ENCODE peak calls at places on chromosomes 4 and X, in ten cellular contexts. One of them, this sample, is unnamed.

GRCh38 chr4:21768349-21769310 is 179.9 kb downstream of the KCNIP4 start:
- DNase-seq in foreskin fibroblast: peak; percentile 26
- DNase-seq in NCI-H2081 treated with DMSO at 0.1 percent for 48 hours: peak; percentile 42
- DNase-seq in NCI-H524 treated with DMSO at 0.1 percent for 48 hours: peak; percentile 41
- DNase-seq in activated CD4-positive, alpha-beta T cell treated with anti-CD3 and anti-CD28 coated beads for 24 hours: no peak
- DNase-seq in GM12891: no peak
- DNase-seq in lower lobe of right lung: no peak
- DNase-seq in SHP77 treated with DMSO at 0.1 percent for 48 hours: no peak
- DNase-seq in cardiac muscle cell: peak; percentile 73
- DNase-seq in ELF-1: peak; percentile 5
- DNase-seq in this sample: no peak

GRCh38 chrX:22634751-22635150 is 362.0 kb downstream of the CBLL2 start:
- DNase-seq in NCI-H2081 treated with DMSO at 0.1 percent for 48 hours: no peak
- DNase-seq in NCI-H524 treated with DMSO at 0.1 percent for 48 hours: no peak
- DNase-seq in SHP77 treated with DMSO at 0.1 percent for 48 hours: no peak
- DNase-seq in foreskin fibroblast: no peak
- DNase-seq in cardiac muscle cell: peak; percentile 39
- DNase-seq in lower lobe of right lung: no peak
- DNase-seq in GM12891: no peak
- DNase-seq in activated CD4-positive, alpha-beta T cell treated with anti-CD3 and anti-CD28 coated beads for 24 hours: no peak
- DNase-seq in ELF-1: no peak
- DNase-seq in this sample: no peak

GRCh38 chr4:152156448-152156847 is 379.4 kb downstream of the FBXW7 start:
- DNase-seq in GM12891: no peak
- DNase-seq in lower lobe of right lung: no peak
- DNase-seq in NCI-H2081 treated with DMSO at 0.1 percent for 48 hours: no peak
- DNase-seq in cardiac muscle cell: peak; percentile 4
- DNase-seq in ELF-1: peak; percentile 71
- DNase-seq in foreskin fibroblast: no peak
- DNase-seq in NCI-H524 treated with DMSO at 0.1 percent for 48 hours: no peak
- DNase-seq in activated CD4-positive, alpha-beta T cell treated with anti-CD3 and anti-CD28 coated beads for 24 hours: no peak
- DNase-seq in SHP77 treated with DMSO at 0.1 percent for 48 hours: no peak
- DNase-seq in this sample: no peak

GRCh38 chr4:113607147-113607720 is 154.3 kb downstream of the CAMK2D start:
- DNase-seq in foreskin fibroblast: no peak
- DNase-seq in lower lobe of right lung: no peak
- DNase-seq in GM12891: no peak
- DNase-seq in activated CD4-positive, alpha-beta T cell treated with anti-CD3 and anti-CD28 coated beads for 24 hours: no peak
- DNase-seq in ELF-1: peak; percentile 19
- DNase-seq in NCI-H2081 treated with DMSO at 0.1 percent for 48 hours: no peak
- DNase-seq in cardiac muscle cell: no peak
- DNase-seq in SHP77 treated with DMSO at 0.1 percent for 48 hours: no peak
- DNase-seq in NCI-H524 treated with DMSO at 0.1 percent for 48 hours: no peak
- DNase-seq in this sample: no peak

GRCh38 chrX:53288173-53288572 is 6.8 kb upstream of the IQSEC2 start:
- DNase-seq in SHP77 treated with DMSO at 0.1 percent for 48 hours: no peak
- DNase-seq in lower lobe of right lung: peak; percentile 53
- DNase-seq in activated CD4-positive, alpha-beta T cell treated with anti-CD3 and anti-CD28 coated beads for 24 hours: no peak
- DNase-seq in foreskin fibroblast: peak; percentile 7
- DNase-seq in cardiac muscle cell: peak; percentile 51
- DNase-seq in GM12891: no peak
- DNase-seq in NCI-H2081 treated with DMSO at 0.1 percent for 48 hours: no peak
- DNase-seq in ELF-1: peak; percentile 87
- DNase-seq in NCI-H524 treated with DMSO at 0.1 percent for 48 hours: no peak
- DNase-seq in this sample: no peak

GRCh38 chrX:14032383-14032782 is 2.7 kb upstream of the GEMIN8 start:
- DNase-seq in SHP77 treated with DMSO at 0.1 percent for 48 hours: peak; percentile 3
- DNase-seq in GM12891: no peak
- DNase-seq in cardiac muscle cell: peak; percentile 66
- DNase-seq in lower lobe of right lung: no peak
- DNase-seq in NCI-H524 treated with DMSO at 0.1 percent for 48 hours: no peak
- DNase-seq in activated CD4-positive, alpha-beta T cell treated with anti-CD3 and anti-CD28 coated beads for 24 hours: peak; percentile 62
- DNase-seq in NCI-H2081 treated with DMSO at 0.1 percent for 48 hours: no peak
- DNase-seq in ELF-1: peak; percentile 71
- DNase-seq in foreskin fibroblast: no peak
- DNase-seq in this sample: peak; percentile 48

GRCh38 chr4:7333801-7334421 is 100.8 kb downstream of the PSAPL1 start:
- DNase-seq in SHP77 treated with DMSO at 0.1 percent for 48 hours: no peak
- DNase-seq in foreskin fibroblast: no peak
- DNase-seq in NCI-H524 treated with DMSO at 0.1 percent for 48 hours: no peak
- DNase-seq in NCI-H2081 treated with DMSO at 0.1 percent for 48 hours: no peak
- DNase-seq in activated CD4-positive, alpha-beta T cell treated with anti-CD3 and anti-CD28 coated beads for 24 hours: no peak
- DNase-seq in cardiac muscle cell: peak; percentile 25
- DNase-seq in ELF-1: no peak
- DNase-seq in lower lobe of right lung: peak; percentile 26
- DNase-seq in GM12891: no peak
- DNase-seq in this sample: no peak

GRCh38 chr4:32789026-32789608 is 2068.9 kb downstream of the PCDH7 start:
- DNase-seq in NCI-H2081 treated with DMSO at 0.1 percent for 48 hours: no peak
- DNase-seq in GM12891: no peak
- DNase-seq in SHP77 treated with DMSO at 0.1 percent for 48 hours: no peak
- DNase-seq in NCI-H524 treated with DMSO at 0.1 percent for 48 hours: no peak
- DNase-seq in cardiac muscle cell: peak; percentile 47
- DNase-seq in foreskin fibroblast: peak; percentile 8
- DNase-seq in activated CD4-positive, alpha-beta T cell treated with anti-CD3 and anti-CD28 coated beads for 24 hours: no peak
- DNase-seq in ELF-1: peak; percentile 29
- DNase-seq in lower lobe of right lung: no peak
- DNase-seq in this sample: no peak

GRCh38 chr4:10033191-10033881 is 12.0 kb upstream of the SLC2A9 start:
- DNase-seq in activated CD4-positive, alpha-beta T cell treated with anti-CD3 and anti-CD28 coated beads for 24 hours: no peak
- DNase-seq in cardiac muscle cell: peak; percentile 74
- DNase-seq in lower lobe of right lung: no peak
- DNase-seq in SHP77 treated with DMSO at 0.1 percent for 48 hours: no peak
- DNase-seq in NCI-H524 treated with DMSO at 0.1 percent for 48 hours: peak; percentile 4
- DNase-seq in GM12891: no peak
- DNase-seq in NCI-H2081 treated with DMSO at 0.1 percent for 48 hours: no peak
- DNase-seq in foreskin fibroblast: peak; percentile 47
- DNase-seq in ELF-1: no peak
- DNase-seq in this sample: peak; percentile 23

GRCh38 chr4:169914871-169915270 is 111.3 kb downstream of the MFAP3L start:
- DNase-seq in NCI-H2081 treated with DMSO at 0.1 percent for 48 hours: no peak
- DNase-seq in lower lobe of right lung: no peak
- DNase-seq in NCI-H524 treated with DMSO at 0.1 percent for 48 hours: no peak
- DNase-seq in cardiac muscle cell: no peak
- DNase-seq in SHP77 treated with DMSO at 0.1 percent for 48 hours: no peak
- DNase-seq in activated CD4-positive, alpha-beta T cell treated with anti-CD3 and anti-CD28 coated beads for 24 hours: no peak
- DNase-seq in ELF-1: no peak
- DNase-seq in foreskin fibroblast: no peak
- DNase-seq in GM12891: no peak
- DNase-seq in this sample: no peak

GRCh38 chr4:82352118-82352824 is 21.5 kb downstream of the HNRNPD start:
- DNase-seq in cardiac muscle cell: no peak
- DNase-seq in SHP77 treated with DMSO at 0.1 percent for 48 hours: no peak
- DNase-seq in NCI-H524 treated with DMSO at 0.1 percent for 48 hours: no peak
- DNase-seq in lower lobe of right lung: no peak
- DNase-seq in activated CD4-positive, alpha-beta T cell treated with anti-CD3 and anti-CD28 coated beads for 24 hours: no peak
- DNase-seq in NCI-H2081 treated with DMSO at 0.1 percent for 48 hours: no peak
- DNase-seq in GM12891: no peak
- DNase-seq in ELF-1: no peak
- DNase-seq in foreskin fibroblast: no peak
- DNase-seq in this sample: no peak

GRCh38 chr4:1410491-1411325 is 4.5 kb upstream of the NKX1-1 start:
- DNase-seq in SHP77 treated with DMSO at 0.1 percent for 48 hours: no peak
- DNase-seq in activated CD4-positive, alpha-beta T cell treated with anti-CD3 and anti-CD28 coated beads for 24 hours: peak; percentile 25
- DNase-seq in NCI-H2081 treated with DMSO at 0.1 percent for 48 hours: no peak
- DNase-seq in foreskin fibroblast: no peak
- DNase-seq in NCI-H524 treated with DMSO at 0.1 percent for 48 hours: no peak
- DNase-seq in cardiac muscle cell: peak; percentile 58
- DNase-seq in ELF-1: peak; percentile 93
- DNase-seq in GM12891: peak; percentile 59
- DNase-seq in lower lobe of right lung: peak; percentile 52
- DNase-seq in this sample: no peak

GRCh38 chr4:72390409-72390808 is 178.6 kb downstream of the ADAMTS3 start:
- DNase-seq in NCI-H2081 treated with DMSO at 0.1 percent for 48 hours: no peak
- DNase-seq in GM12891: no peak
- DNase-seq in NCI-H524 treated with DMSO at 0.1 percent for 48 hours: no peak
- DNase-seq in lower lobe of right lung: no peak
- DNase-seq in cardiac muscle cell: peak; percentile 43
- DNase-seq in SHP77 treated with DMSO at 0.1 percent for 48 hours: no peak
- DNase-seq in foreskin fibroblast: no peak
- DNase-seq in ELF-1: no peak
- DNase-seq in activated CD4-positive, alpha-beta T cell treated with anti-CD3 and anti-CD28 coated beads for 24 hours: no peak
- DNase-seq in this sample: no peak

GRCh38 chr4:55834086-55834795 is 14.7 kb downstream of the EXOC1L start:
- DNase-seq in activated CD4-positive, alpha-beta T cell treated with anti-CD3 and anti-CD28 coated beads for 24 hours: no peak
- DNase-seq in cardiac muscle cell: no peak
- DNase-seq in SHP77 treated with DMSO at 0.1 percent for 48 hours: no peak
- DNase-seq in NCI-H524 treated with DMSO at 0.1 percent for 48 hours: no peak
- DNase-seq in lower lobe of right lung: no peak
- DNase-seq in foreskin fibroblast: no peak
- DNase-seq in ELF-1: no peak
- DNase-seq in NCI-H2081 treated with DMSO at 0.1 percent for 48 hours: no peak
- DNase-seq in GM12891: no peak
- DNase-seq in this sample: peak; percentile 2

GRCh38 chrX:46953137-46953527 is 40.9 kb downstream of the JADE3 start:
- DNase-seq in activated CD4-positive, alpha-beta T cell treated with anti-CD3 and anti-CD28 coated beads for 24 hours: no peak
- DNase-seq in NCI-H524 treated with DMSO at 0.1 percent for 48 hours: no peak
- DNase-seq in lower lobe of right lung: no peak
- DNase-seq in GM12891: no peak
- DNase-seq in cardiac muscle cell: peak; percentile 20
- DNase-seq in SHP77 treated with DMSO at 0.1 percent for 48 hours: no peak
- DNase-seq in NCI-H2081 treated with DMSO at 0.1 percent for 48 hours: no peak
- DNase-seq in ELF-1: no peak
- DNase-seq in foreskin fibroblast: no peak
- DNase-seq in this sample: no peak

GRCh38 chr4:123444298-123444731 is 47.7 kb downstream of the SPRY1 start:
- DNase-seq in lower lobe of right lung: no peak
- DNase-seq in activated CD4-positive, alpha-beta T cell treated with anti-CD3 and anti-CD28 coated beads for 24 hours: no peak
- DNase-seq in NCI-H2081 treated with DMSO at 0.1 percent for 48 hours: no peak
- DNase-seq in foreskin fibroblast: peak; percentile 71
- DNase-seq in NCI-H524 treated with DMSO at 0.1 percent for 48 hours: peak; percentile 9
- DNase-seq in SHP77 treated with DMSO at 0.1 percent for 48 hours: no peak
- DNase-seq in GM12891: no peak
- DNase-seq in ELF-1: peak; percentile 84
- DNase-seq in cardiac muscle cell: peak; percentile 93
- DNase-seq in this sample: no peak

This sample was measured in NCI-H2171.